ENCODE peak calls at places on chromosome 6, in ten cellular contexts. One of them, this sample, is unnamed.
A peak's percentile ranks its signal among the peaks of the same experiment; 100 is the strongest.

GRCh38 chr6:7062445-7063162 is 45.2 kb upstream of the RREB1 start:
- DNase-seq in T-helper 9 cell: no peak
- DNase-seq in activated naive CD4-positive, alpha-beta T cell treated with anti-CD3 and anti-CD28 coated beads, Interleukin-2, amount 50 U/mL, for 72 hours: no peak
- DNase-seq in activated CD4-positive, alpha-beta T cell treated with anti-CD3 and anti-CD28 coated beads, Interleukin-2, amount 50 U/mL, for 1 hour: no peak
- DNase-seq in EL: no peak
- DNase-seq in lower lobe of right lung: peak; percentile 55
- DNase-seq in NCI-H345: no peak
- DNase-seq in effector CD4-positive, alpha-beta T cell: no peak
- DNase-seq in CD8-positive, alpha-beta T cell: no peak
- DNase-seq in activated gamma-delta T cell: no peak
- DNase-seq in this sample: no peak

GRCh38 chr6:147156218-147156617 is 48.0 kb upstream of the STXBP5 start:
- DNase-seq in T-helper 9 cell: no peak
- DNase-seq in activated naive CD4-positive, alpha-beta T cell treated with anti-CD3 and anti-CD28 coated beads, Interleukin-2, amount 50 U/mL, for 72 hours: no peak
- DNase-seq in activated CD4-positive, alpha-beta T cell treated with anti-CD3 and anti-CD28 coated beads, Interleukin-2, amount 50 U/mL, for 1 hour: no peak
- DNase-seq in EL: no peak
- DNase-seq in lower lobe of right lung: no peak
- DNase-seq in NCI-H345: peak; percentile 7
- DNase-seq in effector CD4-positive, alpha-beta T cell: no peak
- DNase-seq in CD8-positive, alpha-beta T cell: no peak
- DNase-seq in activated gamma-delta T cell: no peak
- DNase-seq in this sample: no peak

GRCh38 chr6:53311586-53311935 is 37.2 kb downstream of the ELOVL5 start:
- DNase-seq in T-helper 9 cell: no peak
- DNase-seq in activated naive CD4-positive, alpha-beta T cell treated with anti-CD3 and anti-CD28 coated beads, Interleukin-2, amount 50 U/mL, for 72 hours: no peak
- DNase-seq in activated CD4-positive, alpha-beta T cell treated with anti-CD3 and anti-CD28 coated beads, Interleukin-2, amount 50 U/mL, for 1 hour: no peak
- DNase-seq in EL: peak; percentile 63
- DNase-seq in lower lobe of right lung: no peak
- DNase-seq in NCI-H345: no peak
- DNase-seq in effector CD4-positive, alpha-beta T cell: no peak
- DNase-seq in CD8-positive, alpha-beta T cell: no peak
- DNase-seq in activated gamma-delta T cell: no peak
- DNase-seq in this sample: no peak

GRCh38 chr6:6665505-6665904 is 77.0 kb downstream of the LY86 start:
- DNase-seq in T-helper 9 cell: no peak
- DNase-seq in activated naive CD4-positive, alpha-beta T cell treated with anti-CD3 and anti-CD28 coated beads, Interleukin-2, amount 50 U/mL, for 72 hours: no peak
- DNase-seq in activated CD4-positive, alpha-beta T cell treated with anti-CD3 and anti-CD28 coated beads, Interleukin-2, amount 50 U/mL, for 1 hour: no peak
- DNase-seq in EL: no peak
- DNase-seq in lower lobe of right lung: no peak
- DNase-seq in NCI-H345: no peak
- DNase-seq in effector CD4-positive, alpha-beta T cell: no peak
- DNase-seq in CD8-positive, alpha-beta T cell: no peak
- DNase-seq in activated gamma-delta T cell: no peak
- DNase-seq in this sample: no peak

GRCh38 chr6:133306876-133307275 is 65.7 kb downstream of the EYA4 start:
- DNase-seq in T-helper 9 cell: no peak
- DNase-seq in activated naive CD4-positive, alpha-beta T cell treated with anti-CD3 and anti-CD28 coated beads, Interleukin-2, amount 50 U/mL, for 72 hours: no peak
- DNase-seq in activated CD4-positive, alpha-beta T cell treated with anti-CD3 and anti-CD28 coated beads, Interleukin-2, amount 50 U/mL, for 1 hour: no peak
- DNase-seq in EL: no peak
- DNase-seq in lower lobe of right lung: no peak
- DNase-seq in NCI-H345: no peak
- DNase-seq in effector CD4-positive, alpha-beta T cell: no peak
- DNase-seq in CD8-positive, alpha-beta T cell: no peak
- DNase-seq in activated gamma-delta T cell: no peak
- DNase-seq in this sample: no peak

GRCh38 chr6:35879151-35879550 is 41.7 kb downstream of the SRPK1 start:
- DNase-seq in T-helper 9 cell: no peak
- DNase-seq in activated naive CD4-positive, alpha-beta T cell treated with anti-CD3 and anti-CD28 coated beads, Interleukin-2, amount 50 U/mL, for 72 hours: no peak
- DNase-seq in activated CD4-positive, alpha-beta T cell treated with anti-CD3 and anti-CD28 coated beads, Interleukin-2, amount 50 U/mL, for 1 hour: no peak
- DNase-seq in EL: no peak
- DNase-seq in lower lobe of right lung: no peak
- DNase-seq in NCI-H345: no peak
- DNase-seq in effector CD4-positive, alpha-beta T cell: no peak
- DNase-seq in CD8-positive, alpha-beta T cell: no peak
- DNase-seq in activated gamma-delta T cell: no peak
- DNase-seq in this sample: no peak

GRCh38 chr6:11232968-11233626 is 629 bp upstream of the NEDD9 start:
- DNase-seq in T-helper 9 cell: no peak
- DNase-seq in activated naive CD4-positive, alpha-beta T cell treated with anti-CD3 and anti-CD28 coated beads, Interleukin-2, amount 50 U/mL, for 72 hours: peak; percentile 58
- DNase-seq in activated CD4-positive, alpha-beta T cell treated with anti-CD3 and anti-CD28 coated beads, Interleukin-2, amount 50 U/mL, for 1 hour: no peak
- DNase-seq in EL: peak; percentile 34
- DNase-seq in lower lobe of right lung: no peak
- DNase-seq in NCI-H345: no peak
- DNase-seq in effector CD4-positive, alpha-beta T cell: no peak
- DNase-seq in CD8-positive, alpha-beta T cell: peak; percentile 5
- DNase-seq in activated gamma-delta T cell: no peak
- DNase-seq in this sample: no peak

GRCh38 chr6:152293404-152293803 is 343.8 kb downstream of the SYNE1 start:
- DNase-seq in T-helper 9 cell: no peak
- DNase-seq in activated naive CD4-positive, alpha-beta T cell treated with anti-CD3 and anti-CD28 coated beads, Interleukin-2, amount 50 U/mL, for 72 hours: no peak
- DNase-seq in activated CD4-positive, alpha-beta T cell treated with anti-CD3 and anti-CD28 coated beads, Interleukin-2, amount 50 U/mL, for 1 hour: no peak
- DNase-seq in EL: no peak
- DNase-seq in lower lobe of right lung: no peak
- DNase-seq in NCI-H345: peak; percentile 29
- DNase-seq in effector CD4-positive, alpha-beta T cell: no peak
- DNase-seq in CD8-positive, alpha-beta T cell: no peak
- DNase-seq in activated gamma-delta T cell: no peak
- DNase-seq in this sample: no peak

GRCh38 chr6:142685852-142686718 is 258.9 kb downstream of the HIVEP2 start:
- DNase-seq in T-helper 9 cell: no peak
- DNase-seq in activated naive CD4-positive, alpha-beta T cell treated with anti-CD3 and anti-CD28 coated beads, Interleukin-2, amount 50 U/mL, for 72 hours: no peak
- DNase-seq in activated CD4-positive, alpha-beta T cell treated with anti-CD3 and anti-CD28 coated beads, Interleukin-2, amount 50 U/mL, for 1 hour: no peak
- DNase-seq in EL: no peak
- DNase-seq in lower lobe of right lung: no peak
- DNase-seq in NCI-H345: no peak
- DNase-seq in effector CD4-positive, alpha-beta T cell: no peak
- DNase-seq in CD8-positive, alpha-beta T cell: no peak
- DNase-seq in activated gamma-delta T cell: no peak
- DNase-seq in this sample: no peak

GRCh38 chr6:133092771-133093170 is 148.4 kb upstream of the EYA4 start:
- DNase-seq in T-helper 9 cell: no peak
- DNase-seq in activated naive CD4-positive, alpha-beta T cell treated with anti-CD3 and anti-CD28 coated beads, Interleukin-2, amount 50 U/mL, for 72 hours: no peak
- DNase-seq in activated CD4-positive, alpha-beta T cell treated with anti-CD3 and anti-CD28 coated beads, Interleukin-2, amount 50 U/mL, for 1 hour: no peak
- DNase-seq in EL: no peak
- DNase-seq in lower lobe of right lung: no peak
- DNase-seq in NCI-H345: no peak
- DNase-seq in effector CD4-positive, alpha-beta T cell: no peak
- DNase-seq in CD8-positive, alpha-beta T cell: no peak
- DNase-seq in activated gamma-delta T cell: no peak
- DNase-seq in this sample: no peak

GRCh38 chr6:169328112-169328801 is 74.6 kb upstream of the THBS2 start:
- DNase-seq in T-helper 9 cell: no peak
- DNase-seq in activated naive CD4-positive, alpha-beta T cell treated with anti-CD3 and anti-CD28 coated beads, Interleukin-2, amount 50 U/mL, for 72 hours: no peak
- DNase-seq in activated CD4-positive, alpha-beta T cell treated with anti-CD3 and anti-CD28 coated beads, Interleukin-2, amount 50 U/mL, for 1 hour: no peak
- DNase-seq in EL: peak; percentile 67
- DNase-seq in lower lobe of right lung: no peak
- DNase-seq in NCI-H345: no peak
- DNase-seq in effector CD4-positive, alpha-beta T cell: no peak
- DNase-seq in CD8-positive, alpha-beta T cell: no peak
- DNase-seq in activated gamma-delta T cell: no peak
- DNase-seq in this sample: no peak

GRCh38 chr6:163775313-163775712 is 360.8 kb downstream of the QKI start:
- DNase-seq in T-helper 9 cell: no peak
- DNase-seq in activated naive CD4-positive, alpha-beta T cell treated with anti-CD3 and anti-CD28 coated beads, Interleukin-2, amount 50 U/mL, for 72 hours: no peak
- DNase-seq in activated CD4-positive, alpha-beta T cell treated with anti-CD3 and anti-CD28 coated beads, Interleukin-2, amount 50 U/mL, for 1 hour: no peak
- DNase-seq in EL: no peak
- DNase-seq in lower lobe of right lung: no peak
- DNase-seq in NCI-H345: no peak
- DNase-seq in effector CD4-positive, alpha-beta T cell: no peak
- DNase-seq in CD8-positive, alpha-beta T cell: no peak
- DNase-seq in activated gamma-delta T cell: no peak
- DNase-seq in this sample: no peak

GRCh38 chr6:134299236-134299635 is 18.7 kb downstream of the SGK1 start:
- DNase-seq in T-helper 9 cell: no peak
- DNase-seq in activated naive CD4-positive, alpha-beta T cell treated with anti-CD3 and anti-CD28 coated beads, Interleukin-2, amount 50 U/mL, for 72 hours: no peak
- DNase-seq in activated CD4-positive, alpha-beta T cell treated with anti-CD3 and anti-CD28 coated beads, Interleukin-2, amount 50 U/mL, for 1 hour: no peak
- DNase-seq in EL: peak; percentile 27
- DNase-seq in lower lobe of right lung: no peak
- DNase-seq in NCI-H345: no peak
- DNase-seq in effector CD4-positive, alpha-beta T cell: no peak
- DNase-seq in CD8-positive, alpha-beta T cell: no peak
- DNase-seq in activated gamma-delta T cell: no peak
- DNase-seq in this sample: no peak

GRCh38 chr6:150189176-150189575 is 46.3 kb downstream of the PPP1R14C start:
- DNase-seq in T-helper 9 cell: no peak
- DNase-seq in activated naive CD4-positive, alpha-beta T cell treated with anti-CD3 and anti-CD28 coated beads, Interleukin-2, amount 50 U/mL, for 72 hours: no peak
- DNase-seq in activated CD4-positive, alpha-beta T cell treated with anti-CD3 and anti-CD28 coated beads, Interleukin-2, amount 50 U/mL, for 1 hour: no peak
- DNase-seq in EL: no peak
- DNase-seq in lower lobe of right lung: no peak
- DNase-seq in NCI-H345: no peak
- DNase-seq in effector CD4-positive, alpha-beta T cell: no peak
- DNase-seq in CD8-positive, alpha-beta T cell: no peak
- DNase-seq in activated gamma-delta T cell: no peak
- DNase-seq in this sample: no peak

GRCh38 chr6:22078802-22079545 is 217.9 kb downstream of the PRL start:
- DNase-seq in T-helper 9 cell: no peak
- DNase-seq in activated naive CD4-positive, alpha-beta T cell treated with anti-CD3 and anti-CD28 coated beads, Interleukin-2, amount 50 U/mL, for 72 hours: no peak
- DNase-seq in activated CD4-positive, alpha-beta T cell treated with anti-CD3 and anti-CD28 coated beads, Interleukin-2, amount 50 U/mL, for 1 hour: no peak
- DNase-seq in EL: peak; percentile 10
- DNase-seq in lower lobe of right lung: no peak
- DNase-seq in NCI-H345: no peak
- DNase-seq in effector CD4-positive, alpha-beta T cell: no peak
- DNase-seq in CD8-positive, alpha-beta T cell: no peak
- DNase-seq in activated gamma-delta T cell: no peak
- DNase-seq in this sample: no peak

GRCh38 chr6:44925100-44925739 is 402.9 kb upstream of the RUNX2 start:
- DNase-seq in T-helper 9 cell: peak; percentile 15
- DNase-seq in activated naive CD4-positive, alpha-beta T cell treated with anti-CD3 and anti-CD28 coated beads, Interleukin-2, amount 50 U/mL, for 72 hours: no peak
- DNase-seq in activated CD4-positive, alpha-beta T cell treated with anti-CD3 and anti-CD28 coated beads, Interleukin-2, amount 50 U/mL, for 1 hour: no peak
- DNase-seq in EL: peak; percentile 6
- DNase-seq in lower lobe of right lung: no peak
- DNase-seq in NCI-H345: peak; percentile 17
- DNase-seq in effector CD4-positive, alpha-beta T cell: peak; percentile 51
- DNase-seq in CD8-positive, alpha-beta T cell: no peak
- DNase-seq in activated gamma-delta T cell: no peak
- DNase-seq in this sample: no peak

GRCh38 chr6:89273816-89274215 is 41.3 kb downstream of the GABRR2 start:
- DNase-seq in T-helper 9 cell: no peak
- DNase-seq in activated naive CD4-positive, alpha-beta T cell treated with anti-CD3 and anti-CD28 coated beads, Interleukin-2, amount 50 U/mL, for 72 hours: no peak
- DNase-seq in activated CD4-positive, alpha-beta T cell treated with anti-CD3 and anti-CD28 coated beads, Interleukin-2, amount 50 U/mL, for 1 hour: no peak
- DNase-seq in EL: no peak
- DNase-seq in lower lobe of right lung: no peak
- DNase-seq in NCI-H345: no peak
- DNase-seq in effector CD4-positive, alpha-beta T cell: no peak
- DNase-seq in CD8-positive, alpha-beta T cell: no peak
- DNase-seq in activated gamma-delta T cell: no peak
- DNase-seq in this sample: no peak

GRCh38 chr6:149132336-149132735 is 185.2 kb upstream of the TAB2 start:
- DNase-seq in T-helper 9 cell: no peak
- DNase-seq in activated naive CD4-positive, alpha-beta T cell treated with anti-CD3 and anti-CD28 coated beads, Interleukin-2, amount 50 U/mL, for 72 hours: no peak
- DNase-seq in activated CD4-positive, alpha-beta T cell treated with anti-CD3 and anti-CD28 coated beads, Interleukin-2, amount 50 U/mL, for 1 hour: no peak
- DNase-seq in EL: no peak
- DNase-seq in lower lobe of right lung: no peak
- DNase-seq in NCI-H345: no peak
- DNase-seq in effector CD4-positive, alpha-beta T cell: no peak
- DNase-seq in CD8-positive, alpha-beta T cell: no peak
- DNase-seq in activated gamma-delta T cell: no peak
- DNase-seq in this sample: no peak

GRCh38 chr6:21309791-21310190 is 283.8 kb upstream of the SOX4 start:
- DNase-seq in T-helper 9 cell: no peak
- DNase-seq in activated naive CD4-positive, alpha-beta T cell treated with anti-CD3 and anti-CD28 coated beads, Interleukin-2, amount 50 U/mL, for 72 hours: no peak
- DNase-seq in activated CD4-positive, alpha-beta T cell treated with anti-CD3 and anti-CD28 coated beads, Interleukin-2, amount 50 U/mL, for 1 hour: no peak
- DNase-seq in EL: no peak
- DNase-seq in lower lobe of right lung: no peak
- DNase-seq in NCI-H345: peak; percentile 35
- DNase-seq in effector CD4-positive, alpha-beta T cell: no peak
- DNase-seq in CD8-positive, alpha-beta T cell: no peak
- DNase-seq in activated gamma-delta T cell: no peak
- DNase-seq in this sample: no peak

GRCh38 chr6:28884423-28885148 is 39.2 kb downstream of the TRIM27 start:
- DNase-seq in T-helper 9 cell: peak; percentile 49
- DNase-seq in activated naive CD4-positive, alpha-beta T cell treated with anti-CD3 and anti-CD28 coated beads, Interleukin-2, amount 50 U/mL, for 72 hours: peak; percentile 68
- DNase-seq in activated CD4-positive, alpha-beta T cell treated with anti-CD3 and anti-CD28 coated beads, Interleukin-2, amount 50 U/mL, for 1 hour: peak; percentile 70
- DNase-seq in EL: no peak
- DNase-seq in lower lobe of right lung: no peak
- DNase-seq in NCI-H345: peak; percentile 75
- DNase-seq in effector CD4-positive, alpha-beta T cell: peak; percentile 46
- DNase-seq in CD8-positive, alpha-beta T cell: peak; percentile 66
- DNase-seq in activated gamma-delta T cell: no peak
- DNase-seq in this sample: no peak

GRCh38 chr6:114096553-114097172 is 125.7 kb upstream of the HDAC2 start:
- DNase-seq in T-helper 9 cell: no peak
- DNase-seq in activated naive CD4-positive, alpha-beta T cell treated with anti-CD3 and anti-CD28 coated beads, Interleukin-2, amount 50 U/mL, for 72 hours: no peak
- DNase-seq in activated CD4-positive, alpha-beta T cell treated with anti-CD3 and anti-CD28 coated beads, Interleukin-2, amount 50 U/mL, for 1 hour: no peak
- DNase-seq in EL: peak; percentile 50
- DNase-seq in lower lobe of right lung: no peak
- DNase-seq in NCI-H345: peak; percentile 27
- DNase-seq in effector CD4-positive, alpha-beta T cell: no peak
- DNase-seq in CD8-positive, alpha-beta T cell: no peak
- DNase-seq in activated gamma-delta T cell: no peak
- DNase-seq in this sample: no peak